ENCODE peak calls at places on chromosomes 6 and 20, in eight cellular contexts. E is T-helper 9 cell; R is RWPE1; P is G401; S is CD4-positive, CD25-positive, alpha-beta regulatory T cell; U is mammary epithelial cell; J is stimulated activated CD8-positive, alpha-beta memory T cell treated with anti-CD3 and anti-CD28 coated beads, Interleukin-4, amount 100 ng/mL, for 24 hours; H is GM18507. Y is an unnamed sample.

GRCh38 chr20:25286917-25287316 is 39.0 kb downstream of the PYGB start:
- DNase-seq in R (no peak), J (no peak), E (no peak), U (no peak), P (no peak), H (no peak), S (no peak), Y (no peak)

GRCh38 chr6:38179300-38179699 is 359.8 kb downstream of the ZFAND3 start:
- DNase-seq in H (no peak), R (no peak), U (no peak), S (no peak), E (no peak), P (no peak), J (no peak), Y (no peak)

GRCh38 chr20:57398231-57398821 is 7.1 kb downstream of the RBM38 start:
- DNase-seq in U (no peak), R (no peak), E (peak), P (no peak), S (peak), H (peak), J (peak), Y (no peak)

GRCh38 chr6:1082040-1082935 is 229.6 kb upstream of the FOXQ1 start:
- DNase-seq in P (peak), R (no peak), U (peak), H (no peak), E (no peak), S (no peak), J (no peak), Y (peak)

GRCh38 chr20:49888341-49889244 is 26.7 kb downstream of the SPATA2 start:
- DNase-seq in J (peak), R (peak), H (peak), E (peak), P (peak), U (peak), S (peak), Y (peak)

GRCh38 chr20:29878281-29878741 is 1379.2 kb upstream of the DEFB115 start:
- DNase-seq in E (no peak), R (no peak), P (peak), H (no peak), J (no peak), S (no peak), U (no peak), Y (no peak)

GRCh38 chr20:56385130-56385529 is 6.9 kb downstream of the AURKA start:
- DNase-seq in J (no peak), P (no peak), H (no peak), S (no peak), R (no peak), E (no peak), U (no peak), Y (no peak)

GRCh38 chr20:34743039-34743438 is 38.9 kb downstream of the TP53INP2 start:
- DNase-seq in H (no peak), R (no peak), S (no peak), E (no peak), J (no peak), U (no peak), P (no peak), Y (no peak)

GRCh38 chr20:25205277-25206062 is 10.0 kb downstream of the ENTPD6 start:
- DNase-seq in H (no peak), J (no peak), E (no peak), S (no peak), R (no peak), U (peak), P (no peak), Y (no peak)

GRCh38 chr6:127299522-127300240 is 33.0 kb downstream of the RNF146 start:
- DNase-seq in J (no peak), H (no peak), E (no peak), P (no peak), U (no peak), S (no peak), R (no peak), Y (peak)

GRCh38 chr6:99905209-99906106 is 88.6 kb downstream of the MCHR2 start:
- DNase-seq in P (peak), J (no peak), H (peak), U (peak), E (no peak), R (peak), S (no peak), Y (peak)

GRCh38 chr20:59364611-59365010 is 64.2 kb downstream of the EDN3 start:
- DNase-seq in H (no peak), S (no peak), P (no peak), R (no peak), J (no peak), E (no peak), U (no peak), Y (no peak)

GRCh38 chr6:109446541-109446940 is 6.0 kb downstream of the SMPD2 start:
- DNase-seq in S (no peak), P (no peak), H (no peak), E (no peak), J (no peak), U (no peak), R (no peak), Y (no peak)

GRCh38 chr6:35984701-35985100 is 39.7 kb downstream of the SLC26A8 start:
- DNase-seq in U (no peak), E (no peak), H (no peak), S (no peak), J (no peak), P (no peak), R (no peak), Y (no peak)

Y was measured in EL.